ENCODE peak calls at places on chromosomes 1 and 21, in five cellular contexts. One of them, this sample, is unnamed.

GRCh38 chr21:38177919-38178652 is 78.7 kb upstream of the KCNJ15 start:
- DNase-seq in fibroblast of lung: no peak
- DNase-seq in cardiac muscle cell: no peak
- DNase-seq in GM23248: no peak
- DNase-seq in Peyer's patch: no peak
- DNase-seq in this sample: no peak

GRCh38 chr1:104073463-104073902 is 323.8 kb downstream of the AMY1C start:
- DNase-seq in fibroblast of lung: no peak
- DNase-seq in GM23248: no peak
- DNase-seq in cardiac muscle cell: no peak
- DNase-seq in Peyer's patch: no peak
- DNase-seq in this sample: no peak

GRCh38 chr1:151211972-151212705 is 13.8 kb downstream of the PIP5K1A start:
- DNase-seq in fibroblast of lung: peak; percentile 39
- DNase-seq in Peyer's patch: no peak
- DNase-seq in GM23248: no peak
- DNase-seq in cardiac muscle cell: no peak
- DNase-seq in this sample: no peak

GRCh38 chr1:6275826-6276764 is 15.2 kb upstream of the GPR153 start:
- DNase-seq in cardiac muscle cell: peak; percentile 88
- DNase-seq in GM23248: peak; percentile 90
- DNase-seq in fibroblast of lung: peak; percentile 78
- DNase-seq in Peyer's patch: peak; percentile 67
- DNase-seq in this sample: no peak

GRCh38 chr1:94892604-94893280 is 34.2 kb downstream of the CNN3 start:
- DNase-seq in fibroblast of lung: no peak
- DNase-seq in GM23248: no peak
- DNase-seq in cardiac muscle cell: no peak
- DNase-seq in Peyer's patch: no peak
- DNase-seq in this sample: no peak

GRCh38 chr1:24963099-24963872 is 33.2 kb upstream of the RUNX3 start:
- DNase-seq in Peyer's patch: peak; percentile 48
- DNase-seq in cardiac muscle cell: no peak
- DNase-seq in GM23248: no peak
- DNase-seq in fibroblast of lung: no peak
- DNase-seq in this sample: no peak

GRCh38 chr1:21156019-21156418 is 20.7 kb downstream of the EIF4G3 start:
- DNase-seq in Peyer's patch: no peak
- DNase-seq in cardiac muscle cell: no peak
- DNase-seq in fibroblast of lung: no peak
- DNase-seq in GM23248: no peak
- DNase-seq in this sample: no peak

GRCh38 chr1:159122005-159122621 is 45.5 kb upstream of the AIM2 start:
- DNase-seq in cardiac muscle cell: no peak
- DNase-seq in GM23248: peak; percentile 79
- DNase-seq in Peyer's patch: no peak
- DNase-seq in fibroblast of lung: peak; percentile 74
- DNase-seq in this sample: no peak

GRCh38 chr1:111745670-111746613 is 6.7 kb upstream of the INKA2 start:
- DNase-seq in cardiac muscle cell: peak; percentile 65
- DNase-seq in GM23248: peak; percentile 64
- DNase-seq in Peyer's patch: no peak
- DNase-seq in fibroblast of lung: no peak
- DNase-seq in this sample: no peak

GRCh38 chr1:77876884-77877283 is 11.5 kb upstream of the NEXN start:
- DNase-seq in fibroblast of lung: peak; percentile 60
- DNase-seq in GM23248: peak; percentile 49
- DNase-seq in cardiac muscle cell: no peak
- DNase-seq in Peyer's patch: no peak
- DNase-seq in this sample: no peak

GRCh38 chr1:15417365-15417934 is 7.8 kb downstream of the EFHD2 start:
- DNase-seq in cardiac muscle cell: no peak
- DNase-seq in GM23248: peak; percentile 63
- DNase-seq in Peyer's patch: peak; percentile 75
- DNase-seq in fibroblast of lung: peak; percentile 77
- DNase-seq in this sample: peak; percentile 66

GRCh38 chr1:107532318-107532717 is 391.5 kb downstream of the NTNG1 start:
- DNase-seq in fibroblast of lung: peak; percentile 19
- DNase-seq in GM23248: no peak
- DNase-seq in cardiac muscle cell: no peak
- DNase-seq in Peyer's patch: no peak
- DNase-seq in this sample: no peak

GRCh38 chr1:227369102-227369760 is 50.9 kb upstream of the CDC42BPA start:
- DNase-seq in Peyer's patch: no peak
- DNase-seq in GM23248: no peak
- DNase-seq in fibroblast of lung: no peak
- DNase-seq in cardiac muscle cell: peak; percentile 5
- DNase-seq in this sample: no peak

GRCh38 chr21:39153373-39153772 is 29.9 kb downstream of the PSMG1 start:
- DNase-seq in fibroblast of lung: no peak
- DNase-seq in Peyer's patch: no peak
- DNase-seq in cardiac muscle cell: peak; percentile 24
- DNase-seq in GM23248: peak; percentile 40
- DNase-seq in this sample: no peak

GRCh38 chr1:93707956-93708355 is 26.3 kb upstream of the BCAR3 start:
- DNase-seq in cardiac muscle cell: no peak
- DNase-seq in Peyer's patch: no peak
- DNase-seq in GM23248: no peak
- DNase-seq in fibroblast of lung: no peak
- DNase-seq in this sample: no peak

GRCh38 chr21:43375006-43375826 is 51.7 kb downstream of the SIK1 start:
- DNase-seq in fibroblast of lung: no peak
- DNase-seq in Peyer's patch: no peak
- DNase-seq in cardiac muscle cell: no peak
- DNase-seq in GM23248: no peak
- DNase-seq in this sample: no peak

GRCh38 chr1:96804649-96805048 is 83.1 kb downstream of the PTBP2 start:
- DNase-seq in fibroblast of lung: no peak
- DNase-seq in GM23248: no peak
- DNase-seq in cardiac muscle cell: no peak
- DNase-seq in Peyer's patch: no peak
- DNase-seq in this sample: no peak

GRCh38 chr1:15408890-15409399 is 743 bp upstream of the EFHD2 start:
- DNase-seq in GM23248: no peak
- DNase-seq in fibroblast of lung: no peak
- DNase-seq in cardiac muscle cell: no peak
- DNase-seq in Peyer's patch: no peak
- DNase-seq in this sample: no peak

DNA sequence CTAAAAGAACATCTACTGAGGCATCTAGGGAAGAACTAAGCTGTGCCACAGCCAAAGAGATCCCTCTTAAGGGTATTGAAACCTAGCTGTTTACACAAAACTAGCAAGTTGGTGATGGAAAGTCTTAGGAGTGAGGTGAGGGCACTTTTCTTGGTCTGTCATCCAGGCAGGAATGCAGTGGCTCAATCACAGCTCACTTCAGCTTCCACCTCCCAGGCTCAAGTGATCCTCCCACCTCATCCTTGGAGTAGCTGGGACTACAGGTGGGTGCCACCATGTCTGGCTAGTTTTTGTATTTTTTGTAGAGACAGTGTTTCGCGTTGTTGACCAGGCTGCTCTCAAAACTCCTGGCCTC is 2.4 kb downstream of the PLEKHO1 start:
- DNase-seq in Peyer's patch: no peak
- DNase-seq in GM23248: peak; percentile 39
- DNase-seq in cardiac muscle cell: no peak
- DNase-seq in fibroblast of lung: no peak
- DNase-seq in this sample: no peak
- H3K4me1 ChIP-seq in Peyer's patch: no peaks in the 10 kb centered on the region
- H3K4me1 ChIP-seq in GM23248: peaks cover 36% of the 10 kb centered on the region
- H3K4me1 ChIP-seq in cardiac muscle cell: peaks cover 25% of the 10 kb centered on the region
- H3K4me1 ChIP-seq in fibroblast of lung: peaks cover 15% of the 10 kb centered on the region
- H3K4me1 ChIP-seq in this sample: peaks cover 28% of the 10 kb centered on the region

GRCh38 chr1:46086581-46086980 is 45.8 kb downstream of the PIK3R3 start:
- DNase-seq in cardiac muscle cell: no peak
- DNase-seq in GM23248: no peak
- DNase-seq in Peyer's patch: no peak
- DNase-seq in fibroblast of lung: peak; percentile 24
- DNase-seq in this sample: no peak
- H3K4me1 ChIP-seq in cardiac muscle cell: no peaks in the 10 kb centered on the region
- H3K4me1 ChIP-seq in GM23248: peaks cover 17% of the 10 kb centered on the region
- H3K4me1 ChIP-seq in Peyer's patch: no peaks in the 10 kb centered on the region
- H3K4me1 ChIP-seq in fibroblast of lung: no peaks in the 10 kb centered on the region
- H3K4me1 ChIP-seq in this sample: no peaks in the 10 kb centered on the region

GRCh38 chr1:208233546-208233945 is 10.6 kb downstream of the PLXNA2 start:
- DNase-seq in fibroblast of lung: no peak
- DNase-seq in GM23248: no peak
- DNase-seq in cardiac muscle cell: no peak
- DNase-seq in Peyer's patch: no peak
- DNase-seq in this sample: no peak

GRCh38 chr1:208235356-208235982 is 8.7 kb downstream of the PLXNA2 start:
- DNase-seq in fibroblast of lung: no peak
- DNase-seq in cardiac muscle cell: no peak
- DNase-seq in GM23248: no peak
- DNase-seq in Peyer's patch: no peak
- DNase-seq in this sample: no peak

GRCh38 chr1:208232639-208233038 is 11.5 kb downstream of the PLXNA2 start:
- DNase-seq in GM23248: no peak
- DNase-seq in Peyer's patch: no peak
- DNase-seq in cardiac muscle cell: no peak
- DNase-seq in fibroblast of lung: no peak
- DNase-seq in this sample: no peak

GRCh38 chr1:208234721-208235120 is 9.5 kb downstream of the PLXNA2 start:
- DNase-seq in cardiac muscle cell: no peak
- DNase-seq in Peyer's patch: no peak
- DNase-seq in GM23248: no peak
- DNase-seq in fibroblast of lung: no peak
- DNase-seq in this sample: no peak

GRCh38 chr1:208233978-208234377 is 10.2 kb downstream of the PLXNA2 start:
- DNase-seq in fibroblast of lung: no peak
- DNase-seq in GM23248: no peak
- DNase-seq in cardiac muscle cell: no peak
- DNase-seq in Peyer's patch: no peak
- DNase-seq in this sample: no peak
- H3K4me1 ChIP-seq in fibroblast of lung: peaks cover 10% of the 10 kb centered on the region
- H3K4me1 ChIP-seq in GM23248: peaks cover 30% of the 10 kb centered on the region
- H3K4me1 ChIP-seq in cardiac muscle cell: peaks cover 80% of the 10 kb centered on the region
- H3K4me1 ChIP-seq in Peyer's patch: peaks cover 3% of the 10 kb centered on the region
- H3K4me1 ChIP-seq in this sample: peaks cover 3% of the 10 kb centered on the region

DNA sequence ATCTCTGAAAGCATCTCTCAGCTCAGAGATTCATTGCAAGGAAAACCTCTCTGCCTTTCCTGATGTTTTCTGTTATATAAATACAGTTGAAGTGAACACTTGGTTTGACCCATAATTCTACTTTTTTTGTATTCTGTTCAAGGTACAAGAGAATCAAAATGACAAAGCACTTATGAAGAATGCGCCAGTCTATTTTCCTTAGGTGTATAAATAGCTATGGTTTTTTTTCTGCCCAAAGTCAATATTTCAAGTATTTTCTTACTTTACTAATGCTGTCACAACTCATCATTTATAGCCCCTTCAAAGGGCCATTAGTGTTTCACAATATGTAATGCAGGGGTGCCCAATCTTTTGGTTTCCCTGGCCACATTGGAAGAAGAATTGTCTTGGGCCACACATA is 142.5 kb upstream of the C1orf105 start:
- DNase-seq in Peyer's patch: no peak
- DNase-seq in cardiac muscle cell: no peak
- DNase-seq in GM23248: no peak
- DNase-seq in fibroblast of lung: peak; percentile 72
- DNase-seq in this sample: no peak
- H3K4me1 ChIP-seq in Peyer's patch: no peaks in the 10 kb centered on the region
- H3K4me1 ChIP-seq in cardiac muscle cell: no peaks in the 10 kb centered on the region
- H3K4me1 ChIP-seq in GM23248: peaks cover 52% of the 10 kb centered on the region
- H3K4me1 ChIP-seq in fibroblast of lung: peaks cover 4% of the 10 kb centered on the region
- H3K4me1 ChIP-seq in this sample: no peaks in the 10 kb centered on the region

GRCh38 chr1:223352944-223353343 is 11.0 kb downstream of the SUSD4 start:
- DNase-seq in Peyer's patch: no peak
- DNase-seq in cardiac muscle cell: no peak
- DNase-seq in GM23248: no peak
- DNase-seq in fibroblast of lung: no peak
- DNase-seq in this sample: no peak
- H3K4me1 ChIP-seq in Peyer's patch: no peaks in the 10 kb centered on the region
- H3K4me1 ChIP-seq in cardiac muscle cell: peaks cover 14% of the 10 kb centered on the region
- H3K4me1 ChIP-seq in GM23248: no peaks in the 10 kb centered on the region
- H3K4me1 ChIP-seq in fibroblast of lung: no peaks in the 10 kb centered on the region
- H3K4me1 ChIP-seq in this sample: no peaks in the 10 kb centered on the region

GRCh38 chr21:32459972-32460371 is 47.5 kb downstream of the EVA1C start:
- DNase-seq in fibroblast of lung: peak; percentile 36
- DNase-seq in cardiac muscle cell: no peak
- DNase-seq in GM23248: peak; percentile 17
- DNase-seq in Peyer's patch: no peak
- DNase-seq in this sample: no peak

GRCh38 chr21:32461503-32461902 is 49.0 kb downstream of the EVA1C start:
- DNase-seq in fibroblast of lung: no peak
- DNase-seq in GM23248: no peak
- DNase-seq in Peyer's patch: no peak
- DNase-seq in cardiac muscle cell: no peak
- DNase-seq in this sample: no peak

GRCh38 chr21:32463367-32463766 is 50.9 kb downstream of the EVA1C start:
- DNase-seq in GM23248: no peak
- DNase-seq in fibroblast of lung: peak; percentile 88
- DNase-seq in Peyer's patch: no peak
- DNase-seq in cardiac muscle cell: no peak
- DNase-seq in this sample: no peak

GRCh38 chr21:32467291-32467690 is 54.8 kb downstream of the EVA1C start:
- DNase-seq in GM23248: no peak
- DNase-seq in cardiac muscle cell: no peak
- DNase-seq in Peyer's patch: no peak
- DNase-seq in fibroblast of lung: no peak
- DNase-seq in this sample: no peak

DNA sequence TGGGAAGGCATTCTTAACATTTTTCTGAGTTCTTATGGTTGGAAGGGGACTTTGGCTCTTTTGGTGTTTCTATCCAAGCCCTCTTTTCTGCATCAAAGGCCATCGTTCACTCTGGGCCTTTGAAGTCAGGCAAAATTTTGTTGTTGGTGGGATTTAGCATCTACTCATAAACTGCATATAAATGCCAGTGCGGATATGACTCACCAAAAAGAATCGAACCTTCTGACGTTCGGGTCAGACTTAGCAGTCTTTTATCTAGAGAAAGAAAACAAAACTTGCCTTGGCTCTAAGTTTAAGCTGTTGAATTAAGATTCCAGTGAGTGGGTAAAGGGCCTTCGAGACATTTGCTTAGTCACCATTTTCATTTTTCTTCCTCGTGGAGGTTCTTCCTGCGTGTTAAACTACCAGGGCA is 51.4 kb downstream of the EVA1C start:
- DNase-seq in GM23248: peak; percentile 59
- DNase-seq in cardiac muscle cell: no peak
- DNase-seq in fibroblast of lung: peak; percentile 98
- DNase-seq in Peyer's patch: no peak
- DNase-seq in this sample: no peak
- H3K4me1 ChIP-seq in GM23248: peaks cover 7% of the 10 kb centered on the region
- H3K4me1 ChIP-seq in cardiac muscle cell: no peaks in the 10 kb centered on the region
- H3K4me1 ChIP-seq in fibroblast of lung: peaks cover 6% of the 10 kb centered on the region
- H3K4me1 ChIP-seq in Peyer's patch: no peaks in the 10 kb centered on the region
- H3K4me1 ChIP-seq in this sample: no peaks in the 10 kb centered on the region

GRCh38 chr1:1429671-1430073 is 5.8 kb upstream of the VWA1 start:
- DNase-seq in fibroblast of lung: peak; percentile 35
- DNase-seq in GM23248: no peak
- DNase-seq in cardiac muscle cell: no peak
- DNase-seq in Peyer's patch: no peak
- DNase-seq in this sample: no peak
- H3K4me1 ChIP-seq in fibroblast of lung: peaks cover 25% of the 10 kb centered on the region
- H3K4me1 ChIP-seq in GM23248: no peaks in the 10 kb centered on the region
- H3K4me1 ChIP-seq in cardiac muscle cell: peaks cover 44% of the 10 kb centered on the region
- H3K4me1 ChIP-seq in Peyer's patch: peaks cover 6% of the 10 kb centered on the region
- H3K4me1 ChIP-seq in this sample: no peaks in the 10 kb centered on the region

This sample was measured in naive thymus-derived CD4-positive, alpha-beta T cell.